ENCODE peak calls at places on chromosomes 7 and 10, in five cellular contexts. E, Y, V, J and O are unnamed samples. For H3K4me1, the result is how much of the 10 kb centered on the place peaks cover.

GRCh38 chr10:104806791-104807190 is 165.7 kb downstream of the SORCS3 start:
- DNase-seq in J (no peak), Y (no peak), V (no peak), E (no peak), O (no peak)

GRCh38 chr10:47247190-47248059 is 52.6 kb upstream of the GDF10 start:
- DNase-seq in J (no peak), V (no peak), Y (no peak), E (no peak), O (peak)

GRCh38 chr7:152711444-152711944 is 35.6 kb upstream of the XRCC2 start:
- DNase-seq in Y (no peak), E (peak), V (no peak), J (no peak), O (no peak)

GRCh38 chr10:79237801-79238520 is 109.3 kb upstream of the PPIF start:
- DNase-seq in Y (no peak), E (no peak), J (no peak), V (no peak), O (no peak)

GRCh38 chr7:114409750-114410149 is 4.9 kb upstream of the FOXP2 start:
- DNase-seq in E (no peak), V (no peak), J (no peak), Y (no peak), O (no peak)

GRCh38 chr7:74320645-74321178 is 31.5 kb downstream of the CLIP2 start:
- DNase-seq in J (no peak), Y (no peak), V (no peak), E (no peak), O (no peak)

GRCh38 chr7:50212666-50213621 is 91.6 kb upstream of the IKZF1 start:
- DNase-seq in Y (no peak), E (no peak), V (no peak), J (no peak), O (no peak)

GRCh38 chr7:156778668-156779067 is 114.3 kb downstream of the LMBR1 start:
- DNase-seq in Y (no peak), J (no peak), E (no peak), V (no peak), O (no peak)

GRCh38 chr7:131071786-131072504 is 255.7 kb upstream of the MKLN1 start:
- DNase-seq in Y (no peak), J (no peak), V (no peak), E (no peak), O (peak)

GRCh38 chr10:122033224-122033926 is 44.4 kb downstream of the TACC2 start:
- DNase-seq in Y (no peak), E (no peak), J (no peak), V (peak), O (no peak)

GRCh38 chr7:85890244-85890811 is 703.5 kb upstream of the SEMA3D start:
- DNase-seq in E (no peak), V (no peak), J (no peak), Y (no peak), O (no peak)

GRCh38 chr10:132722391-132722790 is 63.6 kb downstream of the NKX6-2 start:
- DNase-seq in Y (no peak), E (no peak), J (no peak), V (no peak), O (peak)

GRCh38 chr10:45420453-45421192 is 46.6 kb downstream of the ALOX5 start:
- DNase-seq in V (peak), E (peak), Y (peak), J (peak), O (peak)

GRCh38 chr7:144824360-144824759 is 11.5 kb downstream of the TPK1 start:
- DNase-seq in E (no peak), V (no peak), Y (no peak), J (no peak), O (no peak)

GRCh38 chr7:27130540-27131389 is at the start of gene HOXA4:
- DNase-seq in Y (peak), V (peak), E (peak), J (peak), O (peak)

GRCh38 chr7:129343099-129343700 is 91.0 kb upstream of the STRIP2 start:
- DNase-seq in V (no peak), E (no peak), Y (no peak), J (no peak), O (no peak)

GRCh38 chr7:70694357-70694908 is 437.5 kb upstream of the GALNT17 start:
- DNase-seq in Y (peak), E (peak), J (no peak), V (peak), O (peak)

GRCh38 chr10:117391436-117392205 is 16.4 kb upstream of the PDZD8 start:
- DNase-seq in V (peak), Y (peak), E (no peak), J (no peak), O (peak)

GRCh38 chr7:78111384-78111783 is 312.8 kb downstream of the PHTF2 start:
- DNase-seq in J (no peak), Y (no peak), V (no peak), E (no peak), O (no peak)

GRCh38 chr10:117532451-117533107 is 10.0 kb upstream of the EMX2 start:
- DNase-seq in J (no peak), V (no peak), Y (no peak), E (no peak), O (no peak)

GRCh38 chr10:86306628-86307278 is 59.8 kb downstream of the GRID1 start:
- DNase-seq in Y (no peak), V (no peak), J (no peak), E (peak), O (no peak)

GRCh38 chr7:15402436-15403136 is 159.2 kb downstream of the AGMO start:
- DNase-seq in Y (no peak), V (no peak), J (no peak), E (no peak), O (no peak)
- H3K4me1 ChIP-seq in Y (under half), V (under half), J (under half), E (under half), O (under half)

DNA sequence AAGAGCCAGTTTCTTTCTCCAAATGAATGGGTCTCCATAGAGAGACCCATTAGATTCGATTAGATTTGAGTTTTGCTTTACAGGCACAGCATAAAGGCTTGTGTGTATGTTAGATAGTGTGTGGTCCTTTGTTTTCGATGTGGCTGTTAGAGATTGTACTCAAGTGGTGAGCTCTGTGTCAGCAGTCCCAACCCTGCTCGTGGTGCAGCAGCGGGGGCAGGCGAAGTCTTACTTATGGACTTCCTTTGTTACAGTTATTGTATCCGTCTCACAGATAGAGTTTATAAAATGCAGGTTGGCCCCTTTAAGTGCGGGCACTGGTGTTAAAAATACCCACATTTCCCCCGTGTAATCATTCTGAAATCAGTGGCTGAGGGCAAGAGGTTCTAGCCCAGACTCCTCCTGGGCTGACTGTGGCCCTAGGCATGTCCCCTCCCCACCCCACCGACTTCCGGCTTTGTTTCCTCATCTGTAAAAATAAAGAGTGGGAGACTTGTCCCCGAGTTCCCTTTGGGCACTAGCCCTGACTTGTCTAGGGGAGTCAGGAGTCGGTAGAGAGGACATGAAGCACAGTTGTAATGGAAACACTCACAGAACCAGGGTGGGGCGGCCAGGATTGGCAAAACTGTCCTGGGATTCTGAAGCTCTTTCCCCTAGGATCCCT is 28.6 kb downstream of the MTURN start:
- DNase-seq in Y (no peak), V (peak), J (no peak), E (no peak), O (peak)
- H3K4me3 ChIP-seq in Y (no peak), V (peak), J (no peak), E (no peak), O (no peak)

DNA sequence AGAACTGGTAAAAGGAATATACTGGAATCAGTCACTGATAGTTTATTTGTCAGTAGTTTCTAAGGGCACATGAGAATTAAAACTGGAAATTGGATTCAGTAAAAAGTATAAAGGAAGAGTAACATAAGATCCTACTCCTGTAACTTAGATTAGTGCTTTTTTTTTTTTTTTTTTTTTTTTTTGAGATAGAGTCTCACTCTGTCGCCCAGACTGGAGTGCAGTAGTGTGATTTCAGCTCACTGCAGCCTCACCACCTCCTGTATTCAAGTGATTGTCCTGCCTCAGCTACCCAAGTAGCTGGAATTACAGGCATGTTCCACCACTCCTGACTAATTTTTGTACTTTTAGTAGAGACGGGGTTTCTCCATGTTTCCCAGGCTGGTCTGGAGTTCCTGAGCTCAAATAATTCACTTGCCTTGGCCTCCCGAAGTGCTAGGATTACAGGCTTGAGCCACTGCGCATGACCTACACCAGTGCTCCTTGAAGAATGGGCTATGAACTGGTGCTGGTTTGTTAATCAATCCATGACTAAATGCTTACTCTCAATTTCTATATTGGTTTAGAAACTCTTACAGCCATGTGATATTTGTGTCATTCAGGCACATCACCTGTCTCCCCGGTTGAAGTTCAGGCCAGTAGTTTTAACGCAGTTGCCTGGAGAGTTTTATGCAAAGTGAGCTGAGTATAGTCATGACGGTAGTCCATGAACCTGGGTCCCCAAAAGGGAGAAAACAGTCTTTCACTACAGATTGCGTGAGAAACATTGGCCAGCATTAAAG is 65.0 kb downstream of the ZEB1 start:
- DNase-seq in E (no peak), Y (no peak), J (no peak), V (no peak), O (no peak)
- H3K27ac ChIP-seq in E (no peak), Y (no peak), J (no peak), V (no peak), O (no peak)

GRCh38 chr10:71888623-71889387 is 37.8 kb upstream of the PSAP start:
- DNase-seq in V (peak), E (peak), Y (peak), J (peak), O (peak)
- H3K4me1 ChIP-seq in V (under half), E (under half), Y (under half), J (under half), O (under half)

GRCh38 chr10:13717936-13718772 is 131.4 kb downstream of the PRPF18 start:
- DNase-seq in Y (peak), E (peak), V (peak), J (no peak), O (peak)
- H3K4me3 ChIP-seq in Y (peak), E (peak), V (peak), J (peak), O (no peak)

GRCh38 chr10:3528823-3529222 is 256.2 kb downstream of the KLF6 start:
- DNase-seq in E (no peak), Y (no peak), V (no peak), J (no peak), O (no peak)

GRCh38 chr10:3529691-3530090 is 255.3 kb downstream of the KLF6 start:
- DNase-seq in V (no peak), E (no peak), Y (no peak), J (no peak), O (no peak)

GRCh38 chr10:3527144-3527543 is 257.9 kb downstream of the KLF6 start:
- DNase-seq in V (no peak), Y (no peak), E (no peak), J (no peak), O (no peak)

GRCh38 chr10:3527869-3528268 is 257.1 kb downstream of the KLF6 start:
- DNase-seq in V (no peak), Y (no peak), J (no peak), E (no peak), O (no peak)

DNA sequence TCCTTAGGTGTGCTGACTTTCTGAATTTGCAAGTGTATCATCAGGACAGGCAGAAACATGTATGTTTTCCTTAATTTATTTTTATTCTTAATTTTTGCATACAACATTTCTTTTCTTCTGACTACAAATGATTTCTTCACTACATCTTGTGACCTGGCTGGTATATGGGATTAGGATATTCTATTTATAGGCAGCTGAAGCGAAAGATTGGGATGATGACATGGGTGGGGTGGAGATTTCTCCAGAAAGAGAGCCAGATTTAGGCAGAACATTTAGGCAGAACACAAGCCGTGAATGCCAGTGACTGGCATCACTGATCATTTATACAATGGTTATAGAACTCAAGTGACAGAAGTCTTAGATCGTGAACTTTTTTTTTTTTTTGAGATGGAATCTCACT is 256.7 kb downstream of the KLF6 start:
- DNase-seq in E (no peak), Y (no peak), J (no peak), V (no peak), O (no peak)
- H3K27ac ChIP-seq in E (no peak), Y (peak), J (peak), V (no peak), O (no peak)

DNA sequence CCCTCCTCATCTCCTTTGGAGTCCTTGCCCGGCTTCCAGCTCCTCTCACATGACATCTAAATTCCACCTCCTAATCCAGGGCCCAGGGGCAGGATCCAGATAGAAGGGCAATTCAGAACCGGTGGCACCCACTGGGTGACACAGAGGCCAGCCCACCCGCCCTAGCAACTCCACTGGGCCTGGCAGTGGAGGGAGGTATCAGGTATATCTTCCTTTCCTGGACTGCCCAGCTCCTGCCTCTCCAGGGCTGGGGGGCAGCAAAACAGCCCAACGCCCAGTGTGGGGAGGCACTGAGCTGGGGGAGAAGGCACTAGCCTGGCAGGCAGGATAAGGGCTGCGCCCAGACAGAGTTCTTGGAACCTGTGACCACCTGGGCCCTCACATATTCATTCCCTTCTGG is 10.4 kb upstream of the TRIM8 start:
- DNase-seq in Y (no peak), E (no peak), V (peak), J (no peak), O (peak)
- H3K4me1 ChIP-seq in Y (half or more), E (under half), V (half or more), J (under half), O (under half)

GRCh38 chr7:17307033-17307432 is 8.6 kb downstream of the AHR start:
- DNase-seq in V (no peak), J (no peak), E (no peak), Y (no peak), O (no peak)

GRCh38 chr7:17307558-17307957 is 9.1 kb downstream of the AHR start:
- DNase-seq in J (no peak), V (no peak), Y (no peak), E (no peak), O (no peak)

GRCh38 chr7:17307969-17308648 is 9.7 kb downstream of the AHR start:
- DNase-seq in E (no peak), Y (no peak), J (no peak), V (no peak), O (no peak)

GRCh38 chr7:17304926-17305325 is 6.5 kb downstream of the AHR start:
- DNase-seq in E (no peak), J (no peak), V (no peak), Y (no peak), O (no peak)

DNA sequence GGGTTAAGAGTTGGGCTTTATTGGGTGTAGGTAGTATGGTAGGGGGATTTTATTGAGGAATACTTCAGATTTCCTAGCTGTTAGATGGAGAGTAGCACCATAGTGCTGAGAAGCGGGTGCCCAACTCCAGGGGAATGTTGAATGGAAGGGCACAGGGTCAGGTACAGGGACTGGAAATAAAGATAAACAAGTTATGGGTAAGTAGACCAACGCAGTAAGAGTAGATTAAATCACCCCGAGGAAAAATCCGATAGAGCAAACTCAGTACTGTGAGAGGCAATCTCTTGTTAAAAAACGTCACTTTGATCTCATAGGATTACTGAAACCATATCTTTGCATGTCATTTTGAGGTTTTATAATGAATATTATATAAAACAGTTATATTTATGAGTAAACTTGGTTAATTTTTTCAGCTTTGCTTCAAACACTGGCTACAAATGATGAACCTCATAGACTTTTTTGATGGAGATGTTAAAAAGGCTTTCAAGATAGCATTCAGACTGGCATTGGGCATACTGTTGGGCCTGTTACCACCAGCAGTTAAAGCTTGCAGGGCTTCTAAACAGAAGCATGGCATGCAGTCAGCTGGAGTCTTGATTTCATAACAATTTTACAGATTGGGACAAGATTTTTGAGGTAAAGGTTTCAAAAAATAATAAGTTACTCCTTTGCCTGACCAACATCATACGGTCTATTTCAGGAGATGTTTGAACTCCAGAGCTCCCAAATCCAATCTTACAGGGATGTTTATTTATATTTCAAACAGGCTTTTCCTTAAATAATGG is 7.1 kb downstream of the AHR start:
- DNase-seq in V (no peak), Y (no peak), J (no peak), E (no peak), O (no peak)
- H3K4me3 ChIP-seq in V (peak), Y (peak), J (no peak), E (peak), O (peak)

GRCh38 chr7:105350906-105351305 is 37.8 kb downstream of the SRPK2 start:
- DNase-seq in V (no peak), E (no peak), J (no peak), Y (no peak), O (no peak)
- H3K27ac ChIP-seq in V (no peak), E (no peak), J (no peak), Y (no peak), O (no peak)

DNA sequence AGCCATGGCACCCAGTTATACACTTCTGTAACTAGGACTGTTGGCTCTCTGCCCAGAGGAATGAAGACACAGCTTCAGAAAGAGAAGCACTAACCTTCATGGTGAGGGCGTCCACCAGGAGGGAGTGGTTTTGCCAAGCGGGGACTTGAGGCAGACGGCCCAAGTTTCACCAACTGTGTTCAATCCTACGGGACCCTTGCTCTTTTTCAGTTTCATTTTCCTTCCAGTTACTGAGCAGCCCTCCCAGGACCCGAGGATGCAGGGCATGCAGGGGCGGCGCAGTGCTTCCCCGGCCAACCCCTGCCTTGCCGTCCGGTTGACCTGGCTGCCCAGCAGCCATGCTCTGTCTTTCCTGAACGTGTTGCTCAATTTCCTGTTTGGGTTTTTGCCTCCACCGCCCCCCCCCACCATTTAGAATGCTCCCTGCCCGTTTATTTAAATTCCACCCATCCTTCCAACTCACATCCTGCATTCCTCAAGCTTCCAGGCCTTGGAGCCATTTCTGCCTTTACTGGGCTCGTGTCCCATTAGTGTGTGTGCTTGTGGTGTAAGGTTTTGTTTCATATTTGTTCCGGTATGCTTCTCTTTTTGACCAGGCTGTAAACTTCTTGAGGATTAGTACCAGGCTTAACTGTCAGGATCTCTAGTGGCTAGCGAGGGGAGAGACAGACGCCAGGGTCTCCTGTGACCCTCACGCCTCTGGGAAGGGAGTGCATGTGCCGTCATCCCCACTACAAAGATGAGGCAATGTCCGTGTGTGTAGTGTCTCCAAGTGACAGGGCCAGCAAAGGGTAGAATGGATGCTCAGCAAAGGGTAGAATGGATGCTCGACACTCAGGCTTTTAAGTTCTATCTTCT is 31.6 kb downstream of the IL15RA start:
- DNase-seq in Y (peak), E (peak), J (peak), V (peak), O (peak)
- H3K4me1 ChIP-seq in Y (half or more), E (half or more), J (under half), V (half or more), O (under half)